ENCODE peak calls at places on chromosomes 11 and 22, in eight cellular contexts. D is cardiac muscle cell, X is fibroblast of lung, Y is tibial nerve, Q is K562, A is heart right ventricle, J is colonic mucosa, F is psoas muscle. K is an unnamed sample. For H3K27me3, the result is how much of the 10 kb centered on the place peaks cover.

GRCh38 chr11:5288108-5288911 is 13.4 kb downstream of the OR51B4 start:
- DNase-seq in X (peak), Y (no peak), Q (peak), F (no peak), A (no peak), J (no peak), D (peak), K (no peak)

GRCh38 chr22:30922151-30922611 is 46.4 kb downstream of the MORC2 start:
- DNase-seq in A (peak), J (peak), Q (no peak), X (peak), F (peak), D (peak), Y (no peak), K (peak)

GRCh38 chr11:117009905-117010605 is 88.2 kb downstream of the SIK3 start:
- DNase-seq in X (no peak), J (no peak), A (no peak), Y (no peak), Q (no peak), F (no peak), D (no peak), K (peak)

GRCh38 chr11:123704341-123704740 is 37.1 kb downstream of the ZNF202 start:
- DNase-seq in F (no peak), Y (no peak), A (no peak), Q (no peak), D (no peak), X (no peak), J (no peak), K (peak)

GRCh38 chr11:64032050-64032449 is 3.7 kb upstream of the FLRT1 start:
- DNase-seq in F (no peak), J (no peak), Y (no peak), Q (no peak), D (peak), X (no peak), A (no peak), K (no peak)

GRCh38 chr22:45503816-45504702 is 1.4 kb downstream of the FBLN1 start:
- DNase-seq in A (no peak), Q (no peak), F (no peak), Y (no peak), J (no peak), D (peak), X (peak), K (peak)

GRCh38 chr11:17890333-17890732 is 122.5 kb downstream of the SERGEF start:
- DNase-seq in D (no peak), J (no peak), F (no peak), X (peak), Y (no peak), Q (no peak), A (no peak), K (peak)

GRCh38 chr11:8100151-8100550 is 19.1 kb downstream of the TUB start:
- DNase-seq in X (no peak), A (no peak), J (no peak), F (no peak), D (no peak), Q (no peak), Y (peak), K (no peak)

GRCh38 chr11:80163011-80163410 is 722.2 kb upstream of the TENM4 start:
- DNase-seq in J (no peak), D (peak), F (no peak), A (no peak), X (peak), Y (no peak), Q (no peak), K (no peak)

DNA sequence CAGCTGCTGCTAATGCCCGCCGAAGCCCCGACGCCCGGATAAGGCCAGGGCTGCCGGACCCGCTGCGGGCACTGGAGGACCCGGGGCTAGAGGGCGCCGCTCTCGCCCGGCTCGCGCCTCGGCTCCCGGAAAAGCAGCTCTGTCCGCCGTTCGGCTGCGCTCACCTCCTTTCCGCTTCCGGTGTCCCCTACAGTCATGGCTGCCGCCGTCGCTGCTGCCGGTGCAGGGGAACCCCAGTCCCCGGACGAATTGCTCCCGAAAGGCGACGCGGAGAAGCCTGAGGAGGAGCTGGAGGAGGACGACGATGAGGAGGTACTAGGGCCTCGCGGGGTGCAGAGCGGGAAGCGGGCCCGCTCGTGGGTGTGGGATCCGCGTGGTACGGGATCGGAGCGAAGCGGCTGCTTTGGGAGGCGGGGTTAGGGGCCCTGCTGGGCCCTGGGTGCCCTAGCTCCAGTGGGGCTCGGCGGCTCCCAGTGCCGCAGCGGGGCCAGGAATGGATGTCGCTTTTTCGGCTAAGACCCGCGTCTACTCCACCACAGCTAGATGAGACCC is at the start of gene TOMM22:
- DNase-seq in D (peak), X (peak), J (peak), A (peak), Q (peak), F (peak), Y (peak), K (peak)
- H3K27ac ChIP-seq in D (peak), X (peak), J (peak), A (peak), Q (peak), F (peak), Y (peak), K (no peak)

DNA sequence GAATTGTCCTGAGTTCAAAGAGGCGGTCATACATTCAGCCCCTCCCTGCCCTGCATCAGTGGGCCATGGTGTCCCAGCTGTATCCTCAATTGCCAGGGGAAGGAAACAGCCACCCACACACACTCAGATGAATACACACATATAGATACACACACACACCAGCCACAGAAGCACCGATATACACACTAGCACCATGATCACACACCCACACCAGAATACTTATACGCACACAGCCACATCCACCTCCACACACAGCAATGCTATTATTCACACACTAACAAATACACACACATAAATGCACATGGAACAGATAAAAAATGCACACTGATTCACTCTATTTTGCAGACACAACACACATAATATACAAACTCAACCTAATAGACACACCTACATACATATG is 1.4 kb downstream of the PDE2A start:
- DNase-seq in Y (no peak), F (no peak), J (no peak), A (no peak), Q (no peak), X (no peak), D (no peak), K (no peak)
- H3K27me3 ChIP-seq in Y (half or more), F (under half), J (under half), A (half or more), Q (under half), X (half or more), D (under half), K (half or more)

GRCh38 chr11:125062931-125063428 is at the start of gene SLC37A2:
- DNase-seq in J (peak), A (peak), Q (no peak), D (peak), X (peak), Y (peak), F (peak), K (peak)
- TF ChIP-seq CTCF in J (no peak), A (no peak), Q (no peak), D (peak), X (peak), Y (peak), F (peak), K (peak)

GRCh38 chr11:3009481-3009880 is 17.4 kb upstream of the NAP1L4 start:
- DNase-seq in J (no peak), D (no peak), Q (no peak), Y (no peak), X (no peak), A (no peak), F (no peak), K (no peak)

GRCh38 chr11:3010004-3010403 is 17.9 kb upstream of the NAP1L4 start:
- DNase-seq in A (no peak), J (no peak), Y (no peak), D (no peak), Q (no peak), X (no peak), F (no peak), K (no peak)

GRCh38 chr11:3011891-3012885 is 20.1 kb upstream of the NAP1L4 start:
- DNase-seq in F (no peak), Q (no peak), Y (no peak), J (no peak), D (no peak), A (no peak), X (no peak), K (no peak)

GRCh38 chr11:3008746-3009336 is 16.7 kb upstream of the NAP1L4 start:
- DNase-seq in D (no peak), Q (no peak), X (no peak), F (no peak), J (no peak), A (no peak), Y (no peak), K (no peak)

GRCh38 chr11:3010521-3011275 is 18.6 kb upstream of the NAP1L4 start:
- DNase-seq in Y (no peak), J (no peak), A (no peak), F (no peak), X (peak), Q (no peak), D (no peak), K (no peak)
- H3K27ac ChIP-seq in Y (no peak), J (no peak), A (no peak), F (no peak), X (no peak), Q (no peak), D (no peak), K (no peak)

DNA sequence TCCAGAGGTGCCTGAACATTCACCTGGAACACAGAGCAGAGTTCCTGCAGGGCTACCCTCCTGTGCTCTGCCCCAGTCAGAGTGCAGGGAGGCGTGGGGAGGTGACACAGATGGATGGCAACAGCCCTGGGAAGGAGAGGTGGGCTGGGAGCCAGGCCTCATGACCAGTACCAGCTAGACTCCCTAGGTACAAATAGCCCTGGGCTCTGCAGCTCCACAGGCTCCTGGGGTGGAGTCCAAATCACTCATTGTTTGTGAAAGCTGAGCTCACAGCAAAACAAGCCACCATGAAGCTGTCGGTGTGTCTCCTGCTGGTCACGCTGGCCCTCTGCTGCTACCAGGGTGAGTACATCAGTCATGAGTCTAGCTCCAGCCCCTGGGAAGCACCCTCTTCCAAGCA is at the start of gene SCGB1D2:
- DNase-seq in Q (no peak), X (no peak), A (peak), Y (no peak), J (no peak), D (no peak), F (peak), K (peak)
- H3K27me3 ChIP-seq in Q (under half), X (under half), A (under half), Y (under half), J (under half), D (under half), F (under half), K (under half)

K was measured in GM23338.